ENCODE peak calls at places on chromosomes 6 and 20, in four cellular contexts. One of them, this sample, is unnamed.

GRCh38 chr20:52294106-52294628 is 102.6 kb upstream of the ZFP64 start:
- DNase-seq in activated CD4-positive, CD25-positive, alpha-beta regulatory T cell: no peak
- DNase-seq in smooth muscle cell of the brain vasculature: no peak
- DNase-seq in B cell: no peak
- DNase-seq in this sample: no peak

GRCh38 chr6:118748311-118749062 is 97.1 kb upstream of the CEP85L start:
- DNase-seq in activated CD4-positive, CD25-positive, alpha-beta regulatory T cell: no peak
- DNase-seq in smooth muscle cell of the brain vasculature: peak; percentile 10
- DNase-seq in B cell: no peak
- DNase-seq in this sample: no peak

GRCh38 chr6:119514355-119514754 is 164.8 kb upstream of the MAN1A1 start:
- DNase-seq in smooth muscle cell of the brain vasculature: no peak
- DNase-seq in activated CD4-positive, CD25-positive, alpha-beta regulatory T cell: no peak
- DNase-seq in B cell: no peak
- DNase-seq in this sample: no peak

GRCh38 chr20:63150391-63150898 is 65.5 kb downstream of the YTHDF1 start:
- DNase-seq in B cell: no peak
- DNase-seq in smooth muscle cell of the brain vasculature: no peak
- DNase-seq in activated CD4-positive, CD25-positive, alpha-beta regulatory T cell: no peak
- DNase-seq in this sample: no peak

GRCh38 chr6:168192195-168192900 is 113.3 kb upstream of the FRMD1 start:
- DNase-seq in B cell: no peak
- DNase-seq in smooth muscle cell of the brain vasculature: no peak
- DNase-seq in activated CD4-positive, CD25-positive, alpha-beta regulatory T cell: no peak
- DNase-seq in this sample: no peak

GRCh38 chr6:56911847-56912246 is 43.1 kb upstream of the BEND6 start:
- DNase-seq in activated CD4-positive, CD25-positive, alpha-beta regulatory T cell: no peak
- DNase-seq in smooth muscle cell of the brain vasculature: no peak
- DNase-seq in B cell: no peak
- DNase-seq in this sample: no peak

GRCh38 chr20:47857142-47857993 is 72.1 kb upstream of the SULF2 start:
- DNase-seq in B cell: no peak
- DNase-seq in smooth muscle cell of the brain vasculature: no peak
- DNase-seq in activated CD4-positive, CD25-positive, alpha-beta regulatory T cell: no peak
- DNase-seq in this sample: peak; percentile 78

GRCh38 chr6:125182237-125183018 is 28.9 kb downstream of the TPD52L1 start:
- DNase-seq in smooth muscle cell of the brain vasculature: no peak
- DNase-seq in activated CD4-positive, CD25-positive, alpha-beta regulatory T cell: no peak
- DNase-seq in B cell: no peak
- DNase-seq in this sample: no peak

GRCh38 chr20:19659468-19659867 is 98.6 kb upstream of the RIN2 start:
- DNase-seq in smooth muscle cell of the brain vasculature: no peak
- DNase-seq in activated CD4-positive, CD25-positive, alpha-beta regulatory T cell: no peak
- DNase-seq in B cell: no peak
- DNase-seq in this sample: no peak

GRCh38 chr6:43705996-43706395 is 18.4 kb upstream of the MRPS18A start:
- DNase-seq in activated CD4-positive, CD25-positive, alpha-beta regulatory T cell: no peak
- DNase-seq in B cell: no peak
- DNase-seq in smooth muscle cell of the brain vasculature: no peak
- DNase-seq in this sample: peak; percentile 73

GRCh38 chr6:36244641-36245280 is 25.1 kb upstream of the PNPLA1 start:
- DNase-seq in B cell: no peak
- DNase-seq in smooth muscle cell of the brain vasculature: no peak
- DNase-seq in activated CD4-positive, CD25-positive, alpha-beta regulatory T cell: no peak
- DNase-seq in this sample: no peak

GRCh38 chr6:108169801-108170606 is 4.2 kb downstream of the NR2E1 start:
- DNase-seq in smooth muscle cell of the brain vasculature: no peak
- DNase-seq in activated CD4-positive, CD25-positive, alpha-beta regulatory T cell: no peak
- DNase-seq in B cell: peak; percentile 53
- DNase-seq in this sample: no peak

GRCh38 chr6:44010411-44011349 is 116.6 kb downstream of the MRPL14 start:
- DNase-seq in B cell: no peak
- DNase-seq in smooth muscle cell of the brain vasculature: peak; percentile 88
- DNase-seq in activated CD4-positive, CD25-positive, alpha-beta regulatory T cell: no peak
- DNase-seq in this sample: no peak

GRCh38 chr6:53066874-53067273 is 1.7 kb downstream of the FBXO9 start:
- DNase-seq in B cell: no peak
- DNase-seq in activated CD4-positive, CD25-positive, alpha-beta regulatory T cell: no peak
- DNase-seq in smooth muscle cell of the brain vasculature: no peak
- DNase-seq in this sample: no peak

GRCh38 chr20:60624066-60624465 is 628.0 kb upstream of the CDH4 start:
- DNase-seq in smooth muscle cell of the brain vasculature: no peak
- DNase-seq in activated CD4-positive, CD25-positive, alpha-beta regulatory T cell: no peak
- DNase-seq in B cell: no peak
- DNase-seq in this sample: no peak

GRCh38 chr6:26155066-26155925 is 68.1 kb downstream of the HFE start:
- DNase-seq in B cell: peak; percentile 37
- DNase-seq in smooth muscle cell of the brain vasculature: no peak
- DNase-seq in activated CD4-positive, CD25-positive, alpha-beta regulatory T cell: no peak
- DNase-seq in this sample: peak; percentile 27

GRCh38 chr20:10090588-10091166 is 55.9 kb downstream of the ANKEF1 start:
- DNase-seq in activated CD4-positive, CD25-positive, alpha-beta regulatory T cell: no peak
- DNase-seq in B cell: peak; percentile 28
- DNase-seq in smooth muscle cell of the brain vasculature: no peak
- DNase-seq in this sample: peak; percentile 50

This sample was measured in MM.1S.